ENCODE peak calls at places on chromosomes 16 and 17, in six cellular contexts. One of them, this sample, is unnamed.

GRCh38 chr17:72477529-72477928 is 356.7 kb downstream of the SOX9 start:
- DNase-seq in esophagus squamous epithelium: no peak
- DNase-seq in NCI-H1694: peak
- DNase-seq in HT-29: peak
- DNase-seq in mucosa of descending colon: no peak
- DNase-seq in heart right ventricle: no peak
- DNase-seq in this sample: peak

GRCh38 chr16:88367560-88367959 is 15.2 kb upstream of the ZNF469 start:
- DNase-seq in esophagus squamous epithelium: no peak
- DNase-seq in NCI-H1694: no peak
- DNase-seq in HT-29: no peak
- DNase-seq in mucosa of descending colon: peak
- DNase-seq in heart right ventricle: no peak
- DNase-seq in this sample: no peak

GRCh38 chr16:24748242-24748641 is 18.8 kb downstream of the TNRC6A start:
- DNase-seq in esophagus squamous epithelium: no peak
- DNase-seq in NCI-H1694: no peak
- DNase-seq in HT-29: no peak
- DNase-seq in mucosa of descending colon: no peak
- DNase-seq in heart right ventricle: no peak
- DNase-seq in this sample: no peak

GRCh38 chr17:20852541-20853370 is 190.1 kb downstream of the USP22 start:
- DNase-seq in esophagus squamous epithelium: no peak
- DNase-seq in NCI-H1694: peak
- DNase-seq in HT-29: no peak
- DNase-seq in mucosa of descending colon: no peak
- DNase-seq in heart right ventricle: peak
- DNase-seq in this sample: peak

GRCh38 chr17:41322264-41322902 is 6.9 kb upstream of the KRTAP17-1 start:
- DNase-seq in esophagus squamous epithelium: no peak
- DNase-seq in NCI-H1694: peak
- DNase-seq in HT-29: peak
- DNase-seq in mucosa of descending colon: no peak
- DNase-seq in heart right ventricle: no peak
- DNase-seq in this sample: no peak

GRCh38 chr17:288802-289356 is 63.7 kb downstream of the RPH3AL start:
- DNase-seq in esophagus squamous epithelium: no peak
- DNase-seq in NCI-H1694: no peak
- DNase-seq in HT-29: no peak
- DNase-seq in mucosa of descending colon: peak
- DNase-seq in heart right ventricle: no peak
- DNase-seq in this sample: no peak

GRCh38 chr17:41985919-41986318 is 19.3 kb downstream of the CNP start:
- DNase-seq in esophagus squamous epithelium: no peak
- DNase-seq in NCI-H1694: no peak
- DNase-seq in HT-29: no peak
- DNase-seq in mucosa of descending colon: no peak
- DNase-seq in heart right ventricle: no peak
- DNase-seq in this sample: no peak

GRCh38 chr17:81432873-81433451 is 37.7 kb downstream of the BAHCC1 start:
- DNase-seq in esophagus squamous epithelium: no peak
- DNase-seq in NCI-H1694: peak
- DNase-seq in HT-29: peak
- DNase-seq in mucosa of descending colon: peak
- DNase-seq in heart right ventricle: no peak
- DNase-seq in this sample: peak

GRCh38 chr16:9469512-9469911 is 378.1 kb downstream of the HAPSTR1 start:
- DNase-seq in esophagus squamous epithelium: no peak
- DNase-seq in NCI-H1694: no peak
- DNase-seq in HT-29: no peak
- DNase-seq in mucosa of descending colon: no peak
- DNase-seq in heart right ventricle: no peak
- DNase-seq in this sample: no peak

GRCh38 chr16:75027520-75028300 is 28.9 kb downstream of the ZNRF1 start:
- DNase-seq in esophagus squamous epithelium: no peak
- DNase-seq in NCI-H1694: no peak
- DNase-seq in HT-29: no peak
- DNase-seq in mucosa of descending colon: no peak
- DNase-seq in heart right ventricle: no peak
- DNase-seq in this sample: no peak

GRCh38 chr17:79915850-79916430 is 76.7 kb upstream of the CBX4 start:
- DNase-seq in esophagus squamous epithelium: no peak
- DNase-seq in NCI-H1694: no peak
- DNase-seq in HT-29: peak
- DNase-seq in mucosa of descending colon: peak
- DNase-seq in heart right ventricle: peak
- DNase-seq in this sample: peak

GRCh38 chr17:9798724-9799123 is 7.3 kb upstream of the DHRS7C start:
- DNase-seq in esophagus squamous epithelium: no peak
- DNase-seq in NCI-H1694: no peak
- DNase-seq in HT-29: no peak
- DNase-seq in mucosa of descending colon: no peak
- DNase-seq in heart right ventricle: no peak
- DNase-seq in this sample: no peak

GRCh38 chr16:90078594-90078895 is 1.4 kb upstream of the PRDM7 start:
- DNase-seq in esophagus squamous epithelium: no peak
- DNase-seq in NCI-H1694: no peak
- DNase-seq in HT-29: no peak
- DNase-seq in mucosa of descending colon: no peak
- DNase-seq in heart right ventricle: no peak
- DNase-seq in this sample: peak

GRCh38 chr17:2695243-2695960 is 16.2 kb downstream of the CLUH start:
- DNase-seq in esophagus squamous epithelium: no peak
- DNase-seq in NCI-H1694: no peak
- DNase-seq in HT-29: no peak
- DNase-seq in mucosa of descending colon: no peak
- DNase-seq in heart right ventricle: no peak
- DNase-seq in this sample: no peak

GRCh38 chr16:11094075-11094593 is 149.8 kb downstream of the CLEC16A start:
- DNase-seq in esophagus squamous epithelium: no peak
- DNase-seq in NCI-H1694: no peak
- DNase-seq in HT-29: no peak
- DNase-seq in mucosa of descending colon: no peak
- DNase-seq in heart right ventricle: no peak
- DNase-seq in this sample: peak

GRCh38 chr17:16447676-16448075 is 32.3 kb downstream of the TRPV2 start:
- DNase-seq in esophagus squamous epithelium: no peak
- DNase-seq in NCI-H1694: no peak
- DNase-seq in HT-29: no peak
- DNase-seq in mucosa of descending colon: peak
- DNase-seq in heart right ventricle: no peak
- DNase-seq in this sample: no peak

GRCh38 chr17:76153640-76154039 is 12.6 kb upstream of the FOXJ1 start:
- DNase-seq in esophagus squamous epithelium: no peak
- DNase-seq in NCI-H1694: no peak
- DNase-seq in HT-29: peak
- DNase-seq in mucosa of descending colon: no peak
- DNase-seq in heart right ventricle: no peak
- DNase-seq in this sample: peak

GRCh38 chr17:17472333-17472920 is 4.4 kb upstream of the MED9 start:
- DNase-seq in esophagus squamous epithelium: no peak
- DNase-seq in NCI-H1694: no peak
- DNase-seq in HT-29: no peak
- DNase-seq in mucosa of descending colon: no peak
- DNase-seq in heart right ventricle: no peak
- DNase-seq in this sample: no peak

GRCh38 chr16:49832177-49832576 is 23.7 kb downstream of the ZNF423 start:
- DNase-seq in esophagus squamous epithelium: no peak
- DNase-seq in NCI-H1694: no peak
- DNase-seq in HT-29: no peak
- DNase-seq in mucosa of descending colon: no peak
- DNase-seq in heart right ventricle: peak
- DNase-seq in this sample: no peak

GRCh38 chr17:66464921-66465320 is 162.5 kb downstream of the PRKCA start:
- DNase-seq in esophagus squamous epithelium: no peak
- DNase-seq in NCI-H1694: no peak
- DNase-seq in HT-29: no peak
- DNase-seq in mucosa of descending colon: no peak
- DNase-seq in heart right ventricle: no peak
- DNase-seq in this sample: no peak

GRCh38 chr16:49912688-49913087 is 56.8 kb upstream of the ZNF423 start:
- DNase-seq in esophagus squamous epithelium: no peak
- DNase-seq in NCI-H1694: no peak
- DNase-seq in HT-29: no peak
- DNase-seq in mucosa of descending colon: no peak
- DNase-seq in heart right ventricle: no peak
- DNase-seq in this sample: no peak

GRCh38 chr16:86664518-86665318 is 86.4 kb downstream of the FOXL1 start:
- DNase-seq in esophagus squamous epithelium: no peak
- DNase-seq in NCI-H1694: no peak
- DNase-seq in HT-29: peak
- DNase-seq in mucosa of descending colon: no peak
- DNase-seq in heart right ventricle: no peak
- DNase-seq in this sample: no peak

GRCh38 chr17:8889458-8890210 is 22.2 kb upstream of the PIK3R6 start:
- DNase-seq in esophagus squamous epithelium: no peak
- DNase-seq in NCI-H1694: no peak
- DNase-seq in HT-29: no peak
- DNase-seq in mucosa of descending colon: no peak
- DNase-seq in heart right ventricle: no peak
- DNase-seq in this sample: no peak

GRCh38 chr16:12215302-12216105 is 239.0 kb downstream of the SNX29 start:
- DNase-seq in esophagus squamous epithelium: no peak
- DNase-seq in NCI-H1694: no peak
- DNase-seq in HT-29: no peak
- DNase-seq in mucosa of descending colon: no peak
- DNase-seq in heart right ventricle: no peak
- DNase-seq in this sample: peak

GRCh38 chr16:9256196-9256595 is 164.8 kb downstream of the HAPSTR1 start:
- DNase-seq in esophagus squamous epithelium: no peak
- DNase-seq in NCI-H1694: no peak
- DNase-seq in HT-29: peak
- DNase-seq in mucosa of descending colon: no peak
- DNase-seq in heart right ventricle: peak
- DNase-seq in this sample: no peak

GRCh38 chr17:34740936-34741515 is 161.6 kb downstream of the TMEM132E start:
- DNase-seq in esophagus squamous epithelium: no peak
- DNase-seq in NCI-H1694: no peak
- DNase-seq in HT-29: no peak
- DNase-seq in mucosa of descending colon: no peak
- DNase-seq in heart right ventricle: no peak
- DNase-seq in this sample: no peak

GRCh38 chr17:11282586-11282985 is 41.6 kb downstream of the SHISA6 start:
- DNase-seq in esophagus squamous epithelium: no peak
- DNase-seq in NCI-H1694: no peak
- DNase-seq in HT-29: no peak
- DNase-seq in mucosa of descending colon: no peak
- DNase-seq in heart right ventricle: no peak
- DNase-seq in this sample: no peak

GRCh38 chr17:77110006-77110374 is 30.8 kb upstream of the SEC14L1 start:
- DNase-seq in esophagus squamous epithelium: no peak
- DNase-seq in NCI-H1694: no peak
- DNase-seq in HT-29: no peak
- DNase-seq in mucosa of descending colon: no peak
- DNase-seq in heart right ventricle: no peak
- DNase-seq in this sample: no peak

GRCh38 chr17:45906927-45907622 is 12.7 kb downstream of the MAPT start:
- DNase-seq in esophagus squamous epithelium: no peak
- DNase-seq in NCI-H1694: no peak
- DNase-seq in HT-29: no peak
- DNase-seq in mucosa of descending colon: no peak
- DNase-seq in heart right ventricle: no peak
- DNase-seq in this sample: no peak

GRCh38 chr17:28524476-28525415 is 18.6 kb downstream of the FOXN1 start:
- DNase-seq in esophagus squamous epithelium: no peak
- DNase-seq in NCI-H1694: no peak
- DNase-seq in HT-29: peak
- DNase-seq in mucosa of descending colon: peak
- DNase-seq in heart right ventricle: no peak
- DNase-seq in this sample: no peak

GRCh38 chr17:17515921-17516295 is 19.7 kb upstream of the RASD1 start:
- DNase-seq in esophagus squamous epithelium: no peak
- DNase-seq in NCI-H1694: no peak
- DNase-seq in HT-29: no peak
- DNase-seq in mucosa of descending colon: peak
- DNase-seq in heart right ventricle: no peak
- DNase-seq in this sample: no peak

GRCh38 chr17:51860934-51861561 is 297.5 kb downstream of the CA10 start:
- DNase-seq in esophagus squamous epithelium: no peak
- DNase-seq in NCI-H1694: peak
- DNase-seq in HT-29: peak
- DNase-seq in mucosa of descending colon: no peak
- DNase-seq in heart right ventricle: no peak
- DNase-seq in this sample: peak

GRCh38 chr17:7673239-7673638 is 14.1 kb downstream of the TP53 start:
- DNase-seq in esophagus squamous epithelium: no peak
- DNase-seq in NCI-H1694: peak
- DNase-seq in HT-29: peak
- DNase-seq in mucosa of descending colon: no peak
- DNase-seq in heart right ventricle: no peak
- DNase-seq in this sample: no peak